ENCODE peak calls at places on chromosomes 16 and 17, in seven cellular contexts. Y is EH; N is prostate gland; Q is stimulated activated CD4-positive, alpha-beta T cell treated with anti-CD3 and anti-CD28 coated beads, Interleukin-15, amount 100 ng/mL, for 24 hours; Z is CD8-positive, alpha-beta T cell; U is HTR-8/SVneo; L is AG10803. G is an unnamed sample.

GRCh38 chr17:73976676-73977521 is 226.6 kb upstream of the RPL38 start:
- DNase-seq in Y (no peak), N (no peak), Q (no peak), Z (no peak), U (no peak), L (peak), G (no peak)

GRCh38 chr17:38464723-38465419 is 36.6 kb downstream of the ARHGAP23 start:
- DNase-seq in Y (peak), N (peak), Q (no peak), Z (no peak), U (peak), L (peak), G (peak)

GRCh38 chr16:57865746-57866528 is 63.6 kb upstream of the KIFC3 start:
- DNase-seq in Y (no peak), N (no peak), Q (no peak), Z (no peak), U (no peak), L (no peak), G (no peak)

GRCh38 chr17:31260151-31260550 is 36.9 kb downstream of the OMG start:
- DNase-seq in Y (no peak), N (no peak), Q (no peak), Z (no peak), U (no peak), L (no peak), G (no peak)

GRCh38 chr17:40317345-40317873 is 8.4 kb downstream of the RARA start:
- DNase-seq in Y (peak), N (no peak), Q (peak), Z (peak), U (no peak), L (peak), G (peak)

GRCh38 chr17:53630638-53631037 is 192.1 kb upstream of the KIF2B start:
- DNase-seq in Y (no peak), N (no peak), Q (no peak), Z (no peak), U (no peak), L (no peak), G (no peak)

GRCh38 chr17:2564876-2565275 is 28.6 kb upstream of the PAFAH1B1 start:
- DNase-seq in Y (peak), N (peak), Q (no peak), Z (no peak), U (no peak), L (peak), G (no peak)

GRCh38 chr16:316741-317464 is 33.9 kb downstream of the PDIA2 start:
- DNase-seq in Y (no peak), N (no peak), Q (no peak), Z (no peak), U (no peak), L (no peak), G (no peak)

GRCh38 chr16:67396159-67396774 is 3.0 kb upstream of the TPPP3 start:
- DNase-seq in Y (peak), N (peak), Q (no peak), Z (no peak), U (no peak), L (peak), G (peak)

GRCh38 chr16:10878644-10879498 is 1.9 kb downstream of the CIITA start:
- DNase-seq in Y (peak), N (no peak), Q (peak), Z (no peak), U (no peak), L (peak), G (no peak)

GRCh38 chr17:4956493-4957061 is 5.7 kb downstream of the ENO3 start:
- DNase-seq in Y (no peak), N (no peak), Q (peak), Z (peak), U (no peak), L (no peak), G (no peak)

GRCh38 chr17:81431545-81432482 is 36.6 kb downstream of the BAHCC1 start:
- DNase-seq in Y (no peak), N (no peak), Q (no peak), Z (no peak), U (no peak), L (no peak), G (no peak)

GRCh38 chr17:5661486-5662125 is 77.3 kb upstream of the NLRP1 start:
- DNase-seq in Y (no peak), N (no peak), Q (no peak), Z (no peak), U (no peak), L (no peak), G (no peak)

GRCh38 chr16:4081035-4081434 is 35.2 kb downstream of the ADCY9 start:
- DNase-seq in Y (no peak), N (no peak), Q (no peak), Z (no peak), U (no peak), L (no peak), G (no peak)

GRCh38 chr17:40000161-40000560 is 15.1 kb upstream of the CSF3 start:
- DNase-seq in Y (no peak), N (no peak), Q (no peak), Z (no peak), U (no peak), L (no peak), G (no peak)

GRCh38 chr17:46964315-46965265 is 14.5 kb downstream of the RPRML start:
- DNase-seq in Y (peak), N (no peak), Q (no peak), Z (no peak), U (no peak), L (no peak), G (peak)

GRCh38 chr16:30786936-30787612 is at the start of gene ZNF629:
- DNase-seq in Y (peak), N (peak), Q (peak), Z (peak), U (peak), L (peak), G (peak)

GRCh38 chr17:37813753-37814152 is 68.9 kb upstream of the HNF1B start:
- DNase-seq in Y (peak), N (no peak), Q (no peak), Z (no peak), U (peak), L (peak), G (no peak)

GRCh38 chr17:78739331-78739853 is 42.7 kb downstream of the CYTH1 start:
- DNase-seq in Y (no peak), N (no peak), Q (no peak), Z (no peak), U (no peak), L (no peak), G (no peak)

GRCh38 chr17:76081295-76082210 is 2.6 kb downstream of the ZACN start:
- DNase-seq in Y (no peak), N (no peak), Q (no peak), Z (no peak), U (no peak), L (no peak), G (no peak)

GRCh38 chr17:12605222-12605621 is 60.5 kb upstream of the MYOCD start:
- DNase-seq in Y (peak), N (no peak), Q (no peak), Z (no peak), U (no peak), L (peak), G (no peak)

GRCh38 chr17:45649796-45650195 is 134.3 kb upstream of the CRHR1 start:
- DNase-seq in Y (no peak), N (no peak), Q (no peak), Z (no peak), U (no peak), L (no peak), G (no peak)

GRCh38 chr16:11326084-11326736 is 19.0 kb upstream of the RMI2 start:
- DNase-seq in Y (no peak), N (no peak), Q (no peak), Z (no peak), U (no peak), L (peak), G (no peak)

GRCh38 chr17:79991140-79991923 is 44.3 kb downstream of the TBC1D16 start:
- DNase-seq in Y (peak), N (peak), Q (peak), Z (peak), U (peak), L (peak), G (peak)

GRCh38 chr16:4314532-4315184 is 1.2 kb upstream of the GLIS2 start:
- DNase-seq in Y (peak), N (no peak), Q (peak), Z (no peak), U (peak), L (peak), G (peak)

GRCh38 chr16:4358831-4359561 is 7.9 kb upstream of the PAM16 start:
- DNase-seq in Y (peak), N (no peak), Q (peak), Z (peak), U (peak), L (no peak), G (no peak)

GRCh38 chr16:86384980-86385379 is 125.3 kb upstream of the FOXF1 start:
- DNase-seq in Y (no peak), N (no peak), Q (no peak), Z (no peak), U (no peak), L (no peak), G (no peak)

GRCh38 chr17:64074704-64075484 is 54.5 kb upstream of the ICAM2 start:
- DNase-seq in Y (peak), N (peak), Q (no peak), Z (no peak), U (no peak), L (peak), G (no peak)

GRCh38 chr17:75289832-75290337 is 652 bp upstream of the SLC25A19 start:
- DNase-seq in Y (peak), N (peak), Q (peak), Z (peak), U (no peak), L (peak), G (peak)

GRCh38 chr16:51302042-51302441 is 151.0 kb upstream of the SALL1 start:
- DNase-seq in Y (no peak), N (no peak), Q (no peak), Z (no peak), U (no peak), L (no peak), G (no peak)

GRCh38 chr17:700504-701094 is 14.0 kb downstream of the VPS53 start:
- DNase-seq in Y (peak), N (no peak), Q (no peak), Z (no peak), U (peak), L (peak), G (peak)